ENCODE peak calls at places on chromosomes 1 and 21, in ten cellular contexts. Y is transverse colon, S is prostate gland, J is GM12878, R is spleen, Q is endothelial cell of umbilical vein, T is suprapubic skin, F is esophagus muscularis mucosa, H is stomach, G is K562. K is an unnamed sample.

GRCh38 chr1:240308061-240308460 is 216.4 kb downstream of the FMN2 start:
- DNase-seq in Y (no peak), S (no peak), J (no peak), R (no peak), Q (no peak), T (no peak), F (no peak), H (no peak), G (no peak), K (no peak)

GRCh38 chr1:110011527-110012041 is 22.8 kb upstream of the STRIP1 start:
- DNase-seq in Y (peak; percentile 50), S (peak; percentile 43), J (peak; percentile 84), R (no peak), Q (peak; percentile 49), T (no peak), F (no peak), H (peak; percentile 33), G (peak; percentile 56), K (no peak)

GRCh38 chr21:43369124-43369523 is 57.8 kb downstream of the SIK1 start:
- DNase-seq in Y (no peak), S (no peak), J (no peak), R (no peak), Q (no peak), T (no peak), F (no peak), H (no peak), G (no peak), K (no peak)

GRCh38 chr1:44421374-44422028 is 16.4 kb downstream of the RNF220 start:
- DNase-seq in Y (no peak), S (no peak), J (no peak), R (no peak), Q (no peak), T (no peak), F (no peak), H (no peak), G (no peak), K (no peak)

GRCh38 chr1:37028981-37029617 is 5.2 kb downstream of the GRIK3 start:
- DNase-seq in Y (no peak), S (no peak), J (peak; percentile 20), R (no peak), Q (no peak), T (no peak), F (no peak), H (no peak), G (no peak), K (no peak)

GRCh38 chr1:226820935-226821718 is 49.3 kb upstream of the PSEN2 start:
- DNase-seq in Y (peak; percentile 72), S (peak; percentile 24), J (no peak), R (no peak), Q (peak; percentile 96), T (peak; percentile 93), F (peak; percentile 97), H (peak; percentile 52), G (peak; percentile 28), K (peak; percentile 74)

GRCh38 chr21:34983680-34984086 is 65.4 kb downstream of the RUNX1 start:
- DNase-seq in Y (no peak), S (no peak), J (no peak), R (no peak), Q (peak; percentile 40), T (no peak), F (no peak), H (no peak), G (peak; percentile 45), K (no peak)

GRCh38 chr1:53946252-53947171 is at the start of gene LRRC42:
- DNase-seq in Y (no peak), S (no peak), J (no peak), R (no peak), Q (no peak), T (no peak), F (no peak), H (no peak), G (peak; percentile 99), K (no peak)

GRCh38 chr1:72481420-72481819 is 199.1 kb upstream of the NEGR1 start:
- DNase-seq in Y (no peak), S (no peak), J (no peak), R (peak; percentile 24), Q (no peak), T (no peak), F (no peak), H (no peak), G (no peak), K (no peak)

GRCh38 chr1:218671573-218671972 is 326.4 kb downstream of the TGFB2 start:
- DNase-seq in Y (no peak), S (no peak), J (no peak), R (no peak), Q (peak; percentile 79), T (no peak), F (no peak), H (no peak), G (no peak), K (no peak)

GRCh38 chr1:24975391-24975790 is 45.3 kb upstream of the RUNX3 start:
- DNase-seq in Y (no peak), S (no peak), J (no peak), R (no peak), Q (no peak), T (no peak), F (no peak), H (no peak), G (no peak), K (no peak)

GRCh38 chr1:28109639-28110038 is 21.2 kb upstream of the EYA3 start:
- DNase-seq in Y (no peak), S (no peak), J (no peak), R (no peak), Q (no peak), T (no peak), F (no peak), H (no peak), G (no peak), K (no peak)

GRCh38 chr1:206896261-206896660 is 982 bp upstream of the IL24 start:
- DNase-seq in Y (no peak), S (no peak), J (no peak), R (no peak), Q (no peak), T (no peak), F (no peak), H (no peak), G (no peak), K (no peak)

GRCh38 chr1:21693732-21694131 is 24.6 kb upstream of the RAP1GAP start:
- DNase-seq in Y (no peak), S (no peak), J (no peak), R (no peak), Q (no peak), T (no peak), F (no peak), H (no peak), G (no peak), K (no peak)

DNA sequence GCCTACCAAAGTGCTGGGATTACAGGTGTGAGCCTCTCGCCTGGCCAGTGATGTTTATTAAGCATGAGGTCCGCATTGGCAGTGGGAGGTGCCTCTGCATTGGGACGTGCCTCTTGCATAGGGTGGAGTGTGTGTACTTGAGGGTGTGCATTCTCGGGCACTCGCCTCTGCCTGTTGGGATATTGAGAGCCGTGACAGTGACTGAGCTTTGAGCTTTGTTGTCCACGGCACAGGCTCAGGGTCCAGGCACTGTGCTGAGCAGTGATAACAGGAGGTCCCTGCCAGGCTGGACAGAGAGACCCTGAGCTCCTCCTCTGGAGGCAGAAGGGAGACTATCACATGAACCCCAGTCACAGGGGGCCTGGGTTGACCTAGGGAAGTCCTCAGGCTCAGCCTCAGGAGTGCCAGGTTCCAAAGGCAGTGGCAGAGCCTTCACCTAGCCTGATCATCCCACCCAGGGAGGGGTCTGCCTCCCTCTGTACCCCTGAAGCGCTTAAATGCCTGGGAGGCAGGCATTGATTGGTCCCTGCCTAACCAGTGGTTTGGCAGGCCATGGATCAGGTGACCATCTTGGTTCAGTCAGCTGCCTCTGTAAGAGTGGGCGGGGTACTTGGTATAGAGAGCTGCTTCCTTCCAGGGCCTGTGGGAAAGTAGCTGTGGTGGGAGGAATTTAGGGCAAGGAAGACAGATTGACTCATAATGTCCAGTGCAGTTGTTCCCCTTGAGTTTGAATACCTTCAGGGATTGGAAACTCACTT is 213.8 kb upstream of the TMEM51 start:
- DNase-seq in Y (no peak), S (no peak), J (no peak), R (no peak), Q (no peak), T (no peak), F (no peak), H (no peak), G (peak; percentile 52), K (no peak)
- TF ChIP-seq POLR2A in Y (no peak), S (no peak), J (no peak), R (no peak), Q (no peak), T (no peak), F (no peak), H (no peak), G (no peak), K (no peak)

GRCh38 chr1:241531195-241532172 is 694 bp upstream of the KMO start:
- DNase-seq in Y (no peak), S (no peak), J (peak; percentile 66), R (no peak), Q (peak; percentile 79), T (no peak), F (no peak), H (no peak), G (peak; percentile 32), K (no peak)

GRCh38 chr1:241532173-241532553 is at the start of gene KMO:
- DNase-seq in Y (no peak), S (no peak), J (no peak), R (no peak), Q (peak; percentile 26), T (no peak), F (no peak), H (no peak), G (no peak), K (no peak)

GRCh38 chr1:241532864-241533263 is 686 bp downstream of the KMO start:
- DNase-seq in Y (peak; percentile 44), S (no peak), J (peak; percentile 43), R (peak; percentile 85), Q (no peak), T (no peak), F (no peak), H (no peak), G (no peak), K (no peak)

GRCh38 chr1:241536383-241536782 is 4.2 kb downstream of the KMO start:
- DNase-seq in Y (no peak), S (no peak), J (no peak), R (no peak), Q (no peak), T (no peak), F (no peak), H (no peak), G (no peak), K (no peak)

GRCh38 chr1:241533375-241534115 is 1.4 kb downstream of the KMO start:
- DNase-seq in Y (no peak), S (no peak), J (no peak), R (no peak), Q (no peak), T (no peak), F (no peak), H (no peak), G (no peak), K (no peak)
- TF ChIP-seq POLR2AphosphoS5 in Y (no peak), S (no peak), J (no peak), R (no peak), Q (no peak), T (no peak), F (no peak), H (no peak), G (no peak), K (no peak)

GRCh38 chr1:150620919-150621318 is 8.5 kb downstream of the ENSA start:
- DNase-seq in Y (no peak), S (no peak), J (no peak), R (no peak), Q (no peak), T (no peak), F (no peak), H (no peak), G (no peak), K (no peak)
- H3K36me3 ChIP-seq in Y (no peaks in the 10 kb centered on the region), S (peaks cover 6% of the 10 kb centered on the region), J (no peaks in the 10 kb centered on the region), R (peaks cover 2% of the 10 kb centered on the region), Q (peaks cover 13% of the 10 kb centered on the region), T (peaks cover 50% of the 10 kb centered on the region), F (peaks cover 41% of the 10 kb centered on the region), H (peaks cover 86% of the 10 kb centered on the region), G (peaks cover 83% of the 10 kb centered on the region), K (no peaks in the 10 kb centered on the region)

GRCh38 chr1:151047925-151048644 is 534 bp downstream of the C1orf56 start:
- DNase-seq in Y (peak; percentile 76), S (peak; percentile 70), J (no peak), R (peak; percentile 93), Q (peak; percentile 84), T (peak; percentile 84), F (no peak), H (peak; percentile 77), G (no peak), K (peak; percentile 69)
- TF ChIP-seq POLR2A in Y (no peak), S (peak; percentile 39), J (peak; percentile 77), R (no peak), Q (peak; percentile 65), T (no peak), F (no peak), H (no peak), G (peak; percentile 17), K (no peak)

K was measured in breast epithelium.